ENCODE peak calls at places on chromosomes 4 and X, in ten cellular contexts. R, K, S, A, T, G, N, U, Y and X are unnamed samples.

GRCh38 chrX:1673337-1673736 is 58.5 kb downstream of the ASMT start:
- DNase-seq in T (peak), R (peak), K (peak), G (peak), U (peak), Y (no peak), N (peak), S (peak), A (no peak), X (no peak)

GRCh38 chrX:19839770-19840254 is 47.6 kb downstream of the SH3KBP1 start:
- DNase-seq in N (no peak), T (peak), Y (no peak), K (no peak), A (no peak), R (no peak), S (no peak), U (no peak), G (no peak), X (no peak)

GRCh38 chr4:177681902-177682301 is 239.7 kb upstream of the AGA start:
- DNase-seq in G (no peak), K (no peak), T (no peak), S (no peak), A (no peak), N (no peak), U (no peak), R (no peak), Y (no peak), X (no peak)

GRCh38 chr4:79174855-79175254 is 151.0 kb downstream of the NAA11 start:
- DNase-seq in R (no peak), T (no peak), A (no peak), N (no peak), S (no peak), U (no peak), G (no peak), K (no peak), Y (no peak), X (no peak)

GRCh38 chr4:34091451-34091850 is 2152.9 kb downstream of the ARAP2 start:
- DNase-seq in N (no peak), Y (no peak), R (no peak), S (peak), K (no peak), G (peak), U (peak), T (no peak), A (no peak), X (no peak)

GRCh38 chrX:32780109-32780508 is 431.2 kb downstream of the DMD start:
- DNase-seq in S (no peak), A (no peak), K (no peak), U (no peak), G (no peak), R (no peak), N (no peak), Y (no peak), T (no peak), X (no peak)

GRCh38 chr4:115851918-115852766 is 738.7 kb upstream of the NDST4 start:
- DNase-seq in T (peak), K (peak), A (no peak), S (peak), N (peak), Y (peak), R (peak), G (no peak), U (peak), X (no peak)

GRCh38 chrX:103918584-103919335 is 43.7 kb upstream of the TMSB15B start:
- DNase-seq in N (peak), G (peak), Y (peak), T (peak), U (peak), K (peak), A (peak), S (peak), R (peak), X (peak)

GRCh38 chr4:152591361-152591760 is 55.5 kb upstream of the FBXW7 start:
- DNase-seq in A (peak), N (peak), S (peak), Y (no peak), U (peak), T (peak), K (no peak), R (peak), G (peak), X (peak)

GRCh38 chr4:20172070-20172760 is 79.5 kb upstream of the SLIT2 start:
- DNase-seq in T (no peak), A (no peak), R (no peak), S (peak), K (no peak), U (peak), Y (no peak), N (no peak), G (no peak), X (no peak)

GRCh38 chrX:111114806-111115205 is 18.8 kb downstream of the PAK3 start:
- DNase-seq in T (no peak), Y (no peak), S (no peak), U (no peak), G (no peak), R (no peak), A (no peak), K (no peak), N (no peak), X (no peak)

GRCh38 chrX:10001496-10001895 is 34.3 kb downstream of the CLDN34 start:
- DNase-seq in K (no peak), N (no peak), S (no peak), U (no peak), G (no peak), Y (no peak), R (no peak), A (no peak), T (no peak), X (no peak)

GRCh38 chr4:2812600-2812932 is 19.7 kb downstream of the SH3BP2 start:
- DNase-seq in T (peak), N (no peak), R (no peak), A (no peak), U (no peak), S (no peak), Y (no peak), K (peak), G (no peak), X (no peak)
- H3K4me3 ChIP-seq in T (peak), N (no peak), R (peak), A (peak), U (peak), S (peak), Y (peak), K (no peak), G (no peak), X (peak)

DNA sequence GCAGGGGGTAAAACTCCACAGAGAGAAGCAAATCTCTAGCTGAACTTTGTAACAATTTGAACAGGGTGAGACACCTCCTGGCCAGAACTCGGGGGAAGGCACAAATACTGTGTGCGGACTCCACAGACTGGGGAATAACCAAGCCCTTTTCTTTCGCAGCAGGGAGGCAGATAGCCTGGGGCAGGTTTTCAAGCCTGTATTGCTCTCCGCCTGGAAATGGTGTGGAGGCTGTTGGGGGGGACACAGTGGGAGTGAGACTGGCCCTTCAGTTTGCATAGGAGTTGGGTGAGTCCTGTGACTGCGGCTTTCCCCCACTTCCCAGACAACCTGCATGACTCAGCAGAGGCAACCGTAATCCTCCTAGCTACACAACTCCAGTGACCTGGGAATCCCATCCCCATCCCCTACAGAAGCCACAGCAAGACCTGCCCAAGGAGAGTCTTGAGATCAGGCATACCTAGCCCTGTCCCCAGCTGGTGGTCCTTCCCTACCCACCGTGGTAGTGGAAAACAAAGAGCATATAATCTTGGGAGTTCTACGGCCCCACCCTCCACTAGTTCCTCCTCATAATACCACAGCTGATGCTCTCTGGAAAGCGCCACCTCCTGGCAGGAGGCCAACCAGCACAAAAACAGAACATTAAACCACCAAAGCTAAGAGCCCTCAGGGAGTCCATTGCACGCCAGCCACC is 12.9 kb upstream of the SMPX start:
- DNase-seq in Y (no peak), G (no peak), S (no peak), T (no peak), N (no peak), K (no peak), U (no peak), A (no peak), R (no peak), X (no peak)
- H3K4me3 ChIP-seq in Y (no peak), G (no peak), S (no peak), T (no peak), N (no peak), K (no peak), U (no peak), A (no peak), R (no peak), X (no peak)

DNA sequence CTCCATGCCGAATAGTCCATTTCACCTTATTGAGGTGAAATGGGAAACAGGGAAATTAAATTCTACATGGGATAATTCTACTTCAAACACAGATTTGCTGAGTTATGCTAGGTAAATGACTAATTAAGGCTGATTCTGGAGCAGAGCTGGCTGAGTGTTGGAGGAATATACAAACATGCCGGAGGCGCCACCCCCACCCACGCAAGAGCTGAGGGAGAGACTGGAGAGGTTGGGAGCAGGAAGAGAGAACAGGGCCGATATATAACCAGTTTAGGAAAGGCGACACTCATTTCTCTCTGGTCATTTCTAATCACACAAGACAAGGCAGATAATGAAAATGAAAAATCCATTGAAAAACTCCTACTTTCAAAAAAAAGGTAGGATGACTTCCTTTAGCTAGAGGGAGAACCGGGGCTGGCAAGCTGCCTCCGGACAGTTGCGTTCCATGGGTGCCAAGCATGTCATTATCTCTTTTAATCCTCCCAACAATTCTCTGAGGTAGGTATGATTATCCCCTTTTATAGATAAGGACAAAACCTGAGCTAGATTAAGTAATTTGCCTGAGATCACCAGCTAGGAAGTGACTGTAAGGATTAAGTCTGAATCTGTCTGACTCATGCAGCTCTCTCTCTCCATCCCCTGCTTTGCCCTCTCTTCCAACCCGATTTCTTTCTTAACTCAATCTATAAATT is 27.6 kb upstream of the CFAP299 start:
- DNase-seq in A (no peak), K (peak), T (no peak), R (no peak), U (peak), Y (no peak), S (peak), N (no peak), G (peak), X (peak)
- H3K4me3 ChIP-seq in A (no peak), K (peak), T (no peak), R (no peak), U (peak), Y (no peak), S (peak), N (no peak), G (no peak), X (peak)

GRCh38 chr4:71872221-71872620 is 88.3 kb upstream of the GC start:
- DNase-seq in T (no peak), N (no peak), A (no peak), G (no peak), U (no peak), Y (no peak), R (no peak), S (no peak), K (no peak), X (no peak)
- H3K4me3 ChIP-seq in T (no peak), N (no peak), A (no peak), G (no peak), U (no peak), Y (no peak), R (no peak), S (no peak), K (no peak), X (no peak)

GRCh38 chr4:157300678-157301077 is 80.2 kb downstream of the GRIA2 start:
- DNase-seq in K (peak), G (no peak), U (no peak), Y (no peak), S (no peak), T (no peak), R (no peak), A (no peak), N (no peak), X (no peak)
- H3K4me3 ChIP-seq in K (no peak), G (no peak), U (no peak), Y (no peak), S (no peak), T (no peak), R (no peak), A (no peak), N (no peak), X (no peak)

GRCh38 chr4:112517911-112518310 is 1.9 kb upstream of the NEUROG2 start:
- DNase-seq in G (no peak), N (no peak), K (no peak), Y (no peak), U (no peak), T (no peak), A (no peak), S (no peak), R (no peak), X (no peak)
- H3K4me3 ChIP-seq in G (no peak), N (no peak), K (no peak), Y (no peak), U (no peak), T (peak), A (no peak), S (no peak), R (no peak), X (no peak)

GRCh38 chrX:21656587-21657317 is 1.4 kb downstream of the KLHL34 start:
- DNase-seq in A (peak), N (no peak), K (no peak), Y (no peak), G (no peak), S (no peak), T (no peak), U (no peak), R (no peak), X (no peak)
- H3K4me3 ChIP-seq in A (peak), N (no peak), K (no peak), Y (peak), G (no peak), S (no peak), T (no peak), U (no peak), R (no peak), X (no peak)

GRCh38 chr4:17635056-17635455 is 20.6 kb downstream of the MED28 start:
- DNase-seq in A (no peak), T (no peak), S (no peak), R (no peak), Y (no peak), K (no peak), G (no peak), U (no peak), N (peak), X (no peak)

GRCh38 chr4:17636696-17637351 is 22.4 kb downstream of the MED28 start:
- DNase-seq in N (peak), A (peak), S (peak), G (peak), T (peak), R (peak), K (peak), Y (peak), U (peak), X (peak)

GRCh38 chr4:17636341-17636695 is 21.9 kb downstream of the MED28 start:
- DNase-seq in K (no peak), S (no peak), N (peak), A (peak), R (no peak), Y (no peak), G (no peak), U (no peak), T (no peak), X (no peak)

GRCh38 chr4:17642404-17642783 is 28.0 kb downstream of the MED28 start:
- DNase-seq in S (no peak), T (no peak), R (no peak), G (no peak), A (no peak), Y (no peak), K (no peak), U (no peak), N (no peak), X (no peak)

GRCh38 chr4:17639136-17639535 is 24.7 kb downstream of the MED28 start:
- DNase-seq in S (no peak), U (no peak), G (no peak), A (peak), K (no peak), T (no peak), R (no peak), Y (no peak), N (no peak), X (no peak)
- H3K4me3 ChIP-seq in S (no peak), U (no peak), G (no peak), A (no peak), K (no peak), T (no peak), R (no peak), Y (no peak), N (no peak), X (no peak)